ENCODE peak calls at places on chromosomes 11 and 22, in ten cellular contexts. V is EH, O is activated T-cell treated with anti-CD3 and anti-CD28 coated beads for 1 hour, G is activated gamma-delta T cell treated with Interleukin-2 at 50 U/mL for 16 hours, M is NB4, C is T-helper 2 cell, F is iPS DF 6.9, D is GM23248, X is AG04450, H is smooth muscle cell of the brain vasculature. W is an unnamed sample.

GRCh38 chr22:43824724-43825485 is 12.8 kb upstream of the EFCAB6 start:
- DNase-seq in C (no peak), F (no peak), M (no peak), D (no peak), H (no peak), O (no peak), X (no peak), V (no peak), G (no peak), W (no peak)

GRCh38 chr11:76232026-76232665 is 25.8 kb upstream of the WNT11 start:
- DNase-seq in V (no peak), D (no peak), O (no peak), G (peak; percentile 38), H (no peak), F (no peak), M (peak; percentile 60), C (peak; percentile 63), X (no peak), W (peak; percentile 21)

GRCh38 chr11:11155962-11156815 is 196.9 kb downstream of the CSNK2A3 start:
- DNase-seq in X (no peak), F (peak; percentile 45), C (no peak), M (peak; percentile 43), G (peak; percentile 16), D (no peak), H (no peak), O (peak; percentile 42), V (no peak), W (peak; percentile 35)

GRCh38 chr11:44133335-44133946 is 38.0 kb downstream of the EXT2 start:
- DNase-seq in C (no peak), D (peak; percentile 66), M (peak; percentile 31), O (no peak), V (peak; percentile 67), F (peak; percentile 9), X (no peak), G (no peak), H (peak; percentile 29), W (no peak)

GRCh38 chr11:28123151-28123571 is 15.0 kb downstream of the METTL15 start:
- DNase-seq in V (peak; percentile 77), C (no peak), D (peak; percentile 48), F (no peak), X (no peak), O (no peak), M (peak; percentile 16), H (peak; percentile 52), G (no peak), W (no peak)

GRCh38 chr11:100830978-100831732 is 144.1 kb downstream of the ARHGAP42 start:
- DNase-seq in H (no peak), F (no peak), X (no peak), M (no peak), C (no peak), G (no peak), V (peak; percentile 76), O (no peak), D (peak; percentile 69), W (no peak)

GRCh38 chr11:14583252-14584105 is 60.1 kb upstream of the PDE3B start:
- DNase-seq in M (no peak), O (no peak), F (no peak), V (no peak), D (no peak), G (no peak), H (no peak), C (no peak), X (no peak), W (no peak)

GRCh38 chr11:118645066-118645715 is 34.3 kb downstream of the TREH start:
- DNase-seq in M (no peak), V (no peak), F (no peak), C (no peak), G (no peak), D (no peak), H (no peak), O (no peak), X (no peak), W (no peak)

GRCh38 chr11:47163198-47163597 is 13.5 kb downstream of the ARFGAP2 start:
- DNase-seq in H (no peak), M (no peak), X (no peak), F (no peak), V (no peak), C (no peak), D (no peak), G (no peak), O (no peak), W (no peak)

GRCh38 chr11:27696961-27697360 is 3.3 kb downstream of the BDNF start:
- DNase-seq in V (peak; percentile 51), D (no peak), X (no peak), M (no peak), H (no peak), C (no peak), F (no peak), G (no peak), O (no peak), W (no peak)

GRCh38 chr22:50118557-50119168 is 28.9 kb downstream of the MOV10L1 start:
- DNase-seq in O (no peak), F (no peak), G (no peak), M (peak; percentile 63), C (no peak), X (peak; percentile 90), H (peak; percentile 75), V (peak; percentile 83), D (peak; percentile 67), W (no peak)

GRCh38 chr11:46250071-46251052 is 27.1 kb upstream of the CREB3L1 start:
- DNase-seq in G (no peak), M (no peak), D (peak; percentile 65), O (no peak), X (no peak), H (no peak), C (no peak), V (peak; percentile 70), F (no peak), W (no peak)

GRCh38 chr11:92045325-92045724 is 179.3 kb upstream of the FAT3 start:
- DNase-seq in V (no peak), O (no peak), G (no peak), C (no peak), H (no peak), M (no peak), X (no peak), F (no peak), D (no peak), W (no peak)

GRCh38 chr22:21858025-21858764 is 9.2 kb downstream of the MAPK1 start:
- DNase-seq in V (no peak), O (no peak), G (no peak), H (no peak), M (no peak), X (no peak), D (no peak), C (no peak), F (no peak), W (no peak)

GRCh38 chr11:125892994-125893393 is 5.5 kb downstream of the HYLS1 start:
- DNase-seq in G (no peak), O (no peak), C (no peak), X (no peak), V (no peak), M (no peak), H (no peak), D (no peak), F (no peak), W (no peak)

GRCh38 chr11:100578966-100579365 is 108.1 kb upstream of the ARHGAP42 start:
- DNase-seq in V (peak; percentile 3), G (no peak), C (no peak), H (no peak), D (peak; percentile 22), O (no peak), M (no peak), X (no peak), F (no peak), W (no peak)

GRCh38 chr11:5336331-5336730 is 7.0 kb downstream of the OR51B5 start:
- DNase-seq in V (peak; percentile 68), M (no peak), C (no peak), X (no peak), F (no peak), O (no peak), G (no peak), H (no peak), D (peak; percentile 26), W (no peak)

GRCh38 chr11:55895216-55895615 is 12.1 kb downstream of the TRIM51 start:
- DNase-seq in G (no peak), V (no peak), C (no peak), O (no peak), D (no peak), M (peak; percentile 13), H (no peak), F (peak; percentile 18), X (no peak), W (no peak)

GRCh38 chr11:848380-848931 is 5.8 kb downstream of the TSPAN4 start:
- DNase-seq in C (peak; percentile 51), V (peak; percentile 52), G (peak; percentile 67), H (no peak), X (no peak), F (no peak), O (peak; percentile 55), M (peak; percentile 53), D (peak; percentile 63), W (peak; percentile 55)

GRCh38 chr11:117385471-117385870 is 57.8 kb downstream of the CEP164 start:
- DNase-seq in G (no peak), H (no peak), V (no peak), D (no peak), C (no peak), F (no peak), M (no peak), O (no peak), X (no peak), W (no peak)

GRCh38 chr11:108069947-108070346 is 51.4 kb upstream of the ACAT1 start:
- DNase-seq in O (no peak), C (peak; percentile 1), M (no peak), F (no peak), G (no peak), V (peak; percentile 72), H (no peak), D (peak; percentile 88), X (no peak), W (no peak)

GRCh38 chr11:64713031-64713780 is 9.8 kb downstream of the NRXN2 start:
- DNase-seq in V (peak; percentile 25), O (no peak), F (no peak), H (no peak), D (peak; percentile 56), C (no peak), G (no peak), X (no peak), M (no peak), W (no peak)

GRCh38 chr11:128616158-128616557 is 28.8 kb upstream of the ETS1 start:
- DNase-seq in V (no peak), G (no peak), M (no peak), F (no peak), O (no peak), H (no peak), D (no peak), X (no peak), C (no peak), W (no peak)

GRCh38 chr11:36075053-36075452 is 131.2 kb downstream of the LDLRAD3 start:
- DNase-seq in X (peak; percentile 77), G (no peak), C (no peak), V (peak; percentile 89), O (no peak), D (peak; percentile 82), M (no peak), H (peak; percentile 69), F (no peak), W (no peak)

GRCh38 chr11:35734669-35735068 is 72.1 kb downstream of the TRIM44 start:
- DNase-seq in X (no peak), O (no peak), M (no peak), F (no peak), H (no peak), C (no peak), D (no peak), G (no peak), V (no peak), W (no peak)

GRCh38 chr11:121696177-121696863 is 243.6 kb upstream of the SORL1-AS1 start:
- DNase-seq in V (no peak), H (no peak), G (no peak), O (no peak), D (no peak), F (no peak), X (no peak), M (no peak), C (no peak), W (no peak)

GRCh38 chr11:41189711-41190477 is 269.6 kb downstream of the LRRC4C start:
- DNase-seq in D (no peak), H (no peak), X (no peak), F (no peak), G (no peak), O (no peak), V (no peak), M (no peak), C (no peak), W (no peak)

GRCh38 chr11:79242616-79243015 is 198.2 kb downstream of the TENM4 start:
- DNase-seq in M (no peak), O (no peak), C (no peak), F (no peak), D (no peak), V (peak; percentile 25), H (peak; percentile 66), X (no peak), G (no peak), W (no peak)

W was measured in effector CD4-positive, alpha-beta T cell.